ENCODE peak calls at places on chromosomes 1 and 21, in six cellular contexts. E is ovary, Q is H1, N is stomach, V is HepG2, L is A549. G is an unnamed sample.

GRCh38 chr1:230109871-230110667 is 43.0 kb downstream of the GALNT2 start:
- DNase-seq in E (no peak), Q (no peak), N (peak; percentile 48), V (peak; percentile 32), L (no peak), G (no peak)

GRCh38 chr1:212814548-212814947 is 22.9 kb downstream of the TATDN3 start:
- DNase-seq in E (no peak), Q (no peak), N (no peak), V (no peak), L (no peak), G (no peak)

GRCh38 chr1:30816211-30817082 is 58.9 kb upstream of the LAPTM5 start:
- DNase-seq in E (peak; percentile 32), Q (peak; percentile 93), N (no peak), V (no peak), L (no peak), G (peak; percentile 40)

GRCh38 chr1:9701661-9702060 is 50.1 kb downstream of the PIK3CD start:
- DNase-seq in E (no peak), Q (no peak), N (no peak), V (no peak), L (no peak), G (no peak)

GRCh38 chr1:40421694-40422384 is 28.4 kb upstream of the ZFP69B start:
- DNase-seq in E (peak; percentile 18), Q (no peak), N (peak; percentile 37), V (peak; percentile 99), L (no peak), G (peak; percentile 39)

GRCh38 chr1:201907621-201908020 is 18.9 kb downstream of the SHISA4 start:
- DNase-seq in E (no peak), Q (no peak), N (no peak), V (no peak), L (no peak), G (no peak)

GRCh38 chr1:218772575-218772974 is 401.1 kb upstream of the LYPLAL1 start:
- DNase-seq in E (no peak), Q (no peak), N (no peak), V (no peak), L (no peak), G (no peak)

GRCh38 chr1:66752000-66752592 is at the start of gene DYNLT5:
- DNase-seq in E (peak; percentile 19), Q (peak; percentile 79), N (peak; percentile 32), V (no peak), L (no peak), G (peak; percentile 16)

GRCh38 chr1:68217060-68217554 is 15.2 kb downstream of the WLS start:
- DNase-seq in E (no peak), Q (no peak), N (no peak), V (no peak), L (no peak), G (no peak)

GRCh38 chr1:160779662-160780397 is 16.1 kb upstream of the LY9 start:
- DNase-seq in E (no peak), Q (peak; percentile 85), N (no peak), V (peak; percentile 58), L (peak; percentile 50), G (no peak)

GRCh38 chr1:89945852-89946476 is 48.9 kb upstream of the ZNF326 start:
- DNase-seq in E (no peak), Q (no peak), N (no peak), V (no peak), L (no peak), G (no peak)

GRCh38 chr1:39214021-39214713 is 9.7 kb downstream of the MACF1 start:
- DNase-seq in E (no peak), Q (no peak), N (no peak), V (peak; percentile 99), L (no peak), G (no peak)

GRCh38 chr1:120954736-120955135 is 65.2 kb downstream of the PPIAL4A start:
- DNase-seq in E (no peak), Q (no peak), N (no peak), V (no peak), L (no peak), G (no peak)

GRCh38 chr1:75964760-75965408 is 32.7 kb upstream of the ASB17 start:
- DNase-seq in E (no peak), Q (no peak), N (no peak), V (no peak), L (no peak), G (no peak)

GRCh38 chr21:34984356-34984755 is 64.7 kb downstream of the RUNX1 start:
- DNase-seq in E (no peak), Q (no peak), N (no peak), V (no peak), L (no peak), G (no peak)

GRCh38 chr1:32250893-32251716 is at the start of gene LCK:
- DNase-seq in E (no peak), Q (peak; percentile 55), N (no peak), V (no peak), L (no peak), G (no peak)
- TF ChIP-seq POLR2A in E (no peak), Q (no peak), N (no peak), V (peak; percentile 79), L (no peak), G (no peak)

GRCh38 chr21:43728467-43729390 is 9.8 kb downstream of the PDXK start:
- DNase-seq in E (peak; percentile 98), Q (peak; percentile 87), N (peak; percentile 92), V (peak; percentile 85), L (peak; percentile 68), G (peak; percentile 95)

GRCh38 chr21:43723648-43724047 is 4.7 kb downstream of the PDXK start:
- DNase-seq in E (no peak), Q (no peak), N (no peak), V (no peak), L (no peak), G (no peak)

GRCh38 chr21:43731476-43731875 is 12.5 kb downstream of the PDXK start:
- DNase-seq in E (peak; percentile 20), Q (no peak), N (peak; percentile 40), V (peak; percentile 88), L (no peak), G (no peak)

GRCh38 chr21:43726686-43727570 is 8.0 kb downstream of the PDXK start:
- DNase-seq in E (peak; percentile 32), Q (no peak), N (no peak), V (no peak), L (no peak), G (no peak)

GRCh38 chr21:43727571-43728466 is 8.9 kb downstream of the PDXK start:
- DNase-seq in E (peak; percentile 48), Q (no peak), N (peak; percentile 70), V (peak; percentile 39), L (peak; percentile 46), G (no peak)
- H3K4me3 ChIP-seq in E (peak overlapping the region; percentile 48), Q (peak overlapping the region; percentile 74), N (peak overlapping the region; percentile 43), V (peak overlapping the region; percentile 96), L (peak overlapping the region; percentile 44), G (peak overlapping the region; percentile 67)

GRCh38 chr1:157653494-157653873 is 47.1 kb downstream of the FCRL3 start:
- DNase-seq in E (no peak), Q (no peak), N (no peak), V (no peak), L (no peak), G (no peak)

GRCh38 chr1:157646144-157646543 is 48.3 kb upstream of the FCRL4 start:
- DNase-seq in E (no peak), Q (no peak), N (no peak), V (no peak), L (no peak), G (no peak)

GRCh38 chr1:157652859-157653493 is 47.6 kb downstream of the FCRL3 start:
- DNase-seq in E (no peak), Q (no peak), N (no peak), V (no peak), L (no peak), G (no peak)

DNA sequence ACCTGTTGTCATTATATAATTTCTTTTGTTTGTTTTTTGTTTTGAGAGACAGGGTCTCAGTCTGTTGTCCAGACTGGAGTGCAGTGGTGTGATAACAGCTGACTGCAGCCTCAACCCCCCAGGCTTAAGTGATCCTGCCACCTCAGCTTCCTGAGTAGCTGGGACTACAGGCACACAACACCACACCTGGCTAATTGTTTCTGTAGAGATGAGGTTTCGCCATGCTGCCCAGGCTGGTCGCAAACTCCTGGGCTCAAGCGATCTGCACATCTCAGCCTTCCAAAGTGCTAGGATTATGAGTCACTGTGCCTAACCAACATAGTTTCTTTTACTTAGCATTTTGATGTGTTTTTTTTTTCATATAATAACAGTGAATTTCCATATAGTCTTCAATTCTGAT is 50.4 kb upstream of the FCRL4 start:
- DNase-seq in E (no peak), Q (no peak), N (no peak), V (no peak), L (no peak), G (no peak)
- TF ChIP-seq EP300 in E (no peak), Q (no peak), N (no peak), V (no peak), L (no peak), G (no peak)

GRCh38 chr1:176720835-176721234 is 257.9 kb downstream of the PAPPA2 start:
- DNase-seq in E (no peak), Q (no peak), N (no peak), V (no peak), L (no peak), G (no peak)
- TF ChIP-seq POLR2A in E (no peak), Q (no peak), N (no peak), V (no peak), L (no peak), G (no peak)

G was measured in tibial nerve.